ENCODE peak calls at places on chromosomes 1 and 21, in seven cellular contexts. One of them, this sample, is unnamed.

GRCh38 chr1:6948416-6948815 is 163.2 kb downstream of the CAMTA1 start:
- DNase-seq in ovary: no peak
- DNase-seq in heart left ventricle: no peak
- DNase-seq in gastrocnemius medialis: no peak
- DNase-seq in esophagus squamous epithelium: no peak
- DNase-seq in thyroid gland: no peak
- DNase-seq in prostate gland: no peak
- DNase-seq in this sample: no peak

GRCh38 chr1:53621144-53621543 is 117.8 kb downstream of the GLIS1 start:
- DNase-seq in ovary: no peak
- DNase-seq in heart left ventricle: no peak
- DNase-seq in gastrocnemius medialis: no peak
- DNase-seq in esophagus squamous epithelium: no peak
- DNase-seq in thyroid gland: no peak
- DNase-seq in prostate gland: no peak
- DNase-seq in this sample: peak; percentile 9

GRCh38 chr1:226810681-226811080 is 59.7 kb upstream of the PSEN2 start:
- DNase-seq in ovary: no peak
- DNase-seq in heart left ventricle: no peak
- DNase-seq in gastrocnemius medialis: no peak
- DNase-seq in esophagus squamous epithelium: no peak
- DNase-seq in thyroid gland: no peak
- DNase-seq in prostate gland: no peak
- DNase-seq in this sample: no peak

GRCh38 chr1:156920233-156921052 is at the start of gene LRRC71:
- DNase-seq in ovary: peak; percentile 72
- DNase-seq in heart left ventricle: peak; percentile 85
- DNase-seq in gastrocnemius medialis: peak; percentile 20
- DNase-seq in esophagus squamous epithelium: no peak
- DNase-seq in thyroid gland: peak; percentile 85
- DNase-seq in prostate gland: peak; percentile 50
- DNase-seq in this sample: peak; percentile 78

GRCh38 chr1:221947731-221948130 is 205.8 kb upstream of the DUSP10 start:
- DNase-seq in ovary: no peak
- DNase-seq in heart left ventricle: no peak
- DNase-seq in gastrocnemius medialis: no peak
- DNase-seq in esophagus squamous epithelium: no peak
- DNase-seq in thyroid gland: no peak
- DNase-seq in prostate gland: no peak
- DNase-seq in this sample: no peak

GRCh38 chr1:217052196-217052595 is 329.0 kb upstream of the ESRRG start:
- DNase-seq in ovary: no peak
- DNase-seq in heart left ventricle: no peak
- DNase-seq in gastrocnemius medialis: no peak
- DNase-seq in esophagus squamous epithelium: no peak
- DNase-seq in thyroid gland: no peak
- DNase-seq in prostate gland: no peak
- DNase-seq in this sample: no peak

GRCh38 chr1:232991238-232991637 is 40.8 kb downstream of the NTPCR start:
- DNase-seq in ovary: no peak
- DNase-seq in heart left ventricle: no peak
- DNase-seq in gastrocnemius medialis: no peak
- DNase-seq in esophagus squamous epithelium: no peak
- DNase-seq in thyroid gland: no peak
- DNase-seq in prostate gland: no peak
- DNase-seq in this sample: no peak

GRCh38 chr21:44263221-44263671 is 1.5 kb upstream of the DNMT3L start:
- DNase-seq in ovary: no peak
- DNase-seq in heart left ventricle: no peak
- DNase-seq in gastrocnemius medialis: no peak
- DNase-seq in esophagus squamous epithelium: no peak
- DNase-seq in thyroid gland: no peak
- DNase-seq in prostate gland: no peak
- DNase-seq in this sample: no peak

GRCh38 chr1:62720946-62721554 is 32.9 kb upstream of the DOCK7 start:
- DNase-seq in ovary: no peak
- DNase-seq in heart left ventricle: no peak
- DNase-seq in gastrocnemius medialis: no peak
- DNase-seq in esophagus squamous epithelium: no peak
- DNase-seq in thyroid gland: no peak
- DNase-seq in prostate gland: peak; percentile 17
- DNase-seq in this sample: no peak

GRCh38 chr1:87147851-87148250 is 180.8 kb upstream of the LMO4 start:
- DNase-seq in ovary: no peak
- DNase-seq in heart left ventricle: no peak
- DNase-seq in gastrocnemius medialis: no peak
- DNase-seq in esophagus squamous epithelium: no peak
- DNase-seq in thyroid gland: no peak
- DNase-seq in prostate gland: no peak
- DNase-seq in this sample: no peak

GRCh38 chr1:117173711-117174110 is 37.0 kb downstream of the VTCN1 start:
- DNase-seq in ovary: no peak
- DNase-seq in heart left ventricle: no peak
- DNase-seq in gastrocnemius medialis: no peak
- DNase-seq in esophagus squamous epithelium: no peak
- DNase-seq in thyroid gland: no peak
- DNase-seq in prostate gland: no peak
- DNase-seq in this sample: no peak

GRCh38 chr1:240337795-240338194 is 246.1 kb downstream of the FMN2 start:
- DNase-seq in ovary: no peak
- DNase-seq in heart left ventricle: no peak
- DNase-seq in gastrocnemius medialis: no peak
- DNase-seq in esophagus squamous epithelium: no peak
- DNase-seq in thyroid gland: peak; percentile 43
- DNase-seq in prostate gland: no peak
- DNase-seq in this sample: no peak

GRCh38 chr1:160711528-160712311 is at the start of gene CD48:
- DNase-seq in ovary: no peak
- DNase-seq in heart left ventricle: no peak
- DNase-seq in gastrocnemius medialis: no peak
- DNase-seq in esophagus squamous epithelium: no peak
- DNase-seq in thyroid gland: no peak
- DNase-seq in prostate gland: no peak
- DNase-seq in this sample: no peak

GRCh38 chr1:172637522-172637921 is 21.4 kb upstream of the FASLG start:
- DNase-seq in ovary: no peak
- DNase-seq in heart left ventricle: no peak
- DNase-seq in gastrocnemius medialis: no peak
- DNase-seq in esophagus squamous epithelium: no peak
- DNase-seq in thyroid gland: no peak
- DNase-seq in prostate gland: no peak
- DNase-seq in this sample: no peak

GRCh38 chr1:83901547-83902155 is 97.3 kb downstream of the TTLL7 start:
- DNase-seq in ovary: no peak
- DNase-seq in heart left ventricle: no peak
- DNase-seq in gastrocnemius medialis: no peak
- DNase-seq in esophagus squamous epithelium: no peak
- DNase-seq in thyroid gland: no peak
- DNase-seq in prostate gland: peak; percentile 55
- DNase-seq in this sample: peak; percentile 54

GRCh38 chr1:93033029-93033428 is 46.1 kb upstream of the MTF2 start:
- DNase-seq in ovary: no peak
- DNase-seq in heart left ventricle: no peak
- DNase-seq in gastrocnemius medialis: no peak
- DNase-seq in esophagus squamous epithelium: no peak
- DNase-seq in thyroid gland: no peak
- DNase-seq in prostate gland: no peak
- DNase-seq in this sample: no peak

GRCh38 chr1:161192476-161193465 is 6.1 kb downstream of the ADAMTS4 start:
- DNase-seq in ovary: peak; percentile 79
- DNase-seq in heart left ventricle: peak; percentile 66
- DNase-seq in gastrocnemius medialis: no peak
- DNase-seq in esophagus squamous epithelium: no peak
- DNase-seq in thyroid gland: peak; percentile 55
- DNase-seq in prostate gland: peak; percentile 56
- DNase-seq in this sample: peak; percentile 72

GRCh38 chr21:44438531-44439210 is 16.6 kb upstream of the LRRC3 start:
- DNase-seq in ovary: no peak
- DNase-seq in heart left ventricle: peak; percentile 77
- DNase-seq in gastrocnemius medialis: no peak
- DNase-seq in esophagus squamous epithelium: no peak
- DNase-seq in thyroid gland: peak; percentile 46
- DNase-seq in prostate gland: no peak
- DNase-seq in this sample: peak; percentile 81

GRCh38 chr1:53945433-53946251 is at the start of gene IFT25:
- DNase-seq in ovary: peak; percentile 98
- DNase-seq in heart left ventricle: peak; percentile 95
- DNase-seq in gastrocnemius medialis: peak; percentile 91
- DNase-seq in esophagus squamous epithelium: peak; percentile 87
- DNase-seq in thyroid gland: peak; percentile 97
- DNase-seq in prostate gland: peak; percentile 97
- DNase-seq in this sample: peak; percentile 99

GRCh38 chr1:67811816-67812215 is 21.5 kb downstream of the GNG12 start:
- DNase-seq in ovary: no peak
- DNase-seq in heart left ventricle: no peak
- DNase-seq in gastrocnemius medialis: no peak
- DNase-seq in esophagus squamous epithelium: no peak
- DNase-seq in thyroid gland: no peak
- DNase-seq in prostate gland: no peak
- DNase-seq in this sample: no peak

GRCh38 chr1:55337801-55338447 is 122.8 kb upstream of the USP24 start:
- DNase-seq in ovary: no peak
- DNase-seq in heart left ventricle: no peak
- DNase-seq in gastrocnemius medialis: no peak
- DNase-seq in esophagus squamous epithelium: no peak
- DNase-seq in thyroid gland: no peak
- DNase-seq in prostate gland: no peak
- DNase-seq in this sample: no peak

GRCh38 chr1:207404849-207405525 is 49.1 kb upstream of the CR2 start:
- DNase-seq in ovary: no peak
- DNase-seq in heart left ventricle: no peak
- DNase-seq in gastrocnemius medialis: no peak
- DNase-seq in esophagus squamous epithelium: no peak
- DNase-seq in thyroid gland: no peak
- DNase-seq in prostate gland: no peak
- DNase-seq in this sample: no peak

GRCh38 chr1:110339427-110340206 is 440 bp downstream of the RBM15 start:
- DNase-seq in ovary: no peak
- DNase-seq in heart left ventricle: peak; percentile 45
- DNase-seq in gastrocnemius medialis: peak; percentile 38
- DNase-seq in esophagus squamous epithelium: no peak
- DNase-seq in thyroid gland: peak; percentile 52
- DNase-seq in prostate gland: peak; percentile 46
- DNase-seq in this sample: peak; percentile 51
- TF ChIP-seq POLR2A in ovary: peak; percentile 85
- TF ChIP-seq POLR2A in heart left ventricle: peak; percentile 68
- TF ChIP-seq POLR2A in gastrocnemius medialis: peak; percentile 95
- TF ChIP-seq POLR2A in esophagus squamous epithelium: no peak
- TF ChIP-seq POLR2A in thyroid gland: peak; percentile 52
- TF ChIP-seq POLR2A in prostate gland: peak; percentile 73
- TF ChIP-seq POLR2A in this sample: no peak

GRCh38 chr1:180166436-180166800 is 11.7 kb downstream of the QSOX1 start:
- DNase-seq in ovary: no peak
- DNase-seq in heart left ventricle: no peak
- DNase-seq in gastrocnemius medialis: no peak
- DNase-seq in esophagus squamous epithelium: no peak
- DNase-seq in thyroid gland: no peak
- DNase-seq in prostate gland: no peak
- DNase-seq in this sample: no peak
- H3K4me1 ChIP-seq in ovary: peaks cover 21% of the 10 kb centered on the region
- H3K4me1 ChIP-seq in heart left ventricle: peaks cover 38% of the 10 kb centered on the region
- H3K4me1 ChIP-seq in gastrocnemius medialis: peaks cover 51% of the 10 kb centered on the region
- H3K4me1 ChIP-seq in esophagus squamous epithelium: peaks cover 39% of the 10 kb centered on the region
- H3K4me1 ChIP-seq in thyroid gland: no peaks in the 10 kb centered on the region
- H3K4me1 ChIP-seq in prostate gland: no peaks in the 10 kb centered on the region
- H3K4me1 ChIP-seq in this sample: peaks cover 91% of the 10 kb centered on the region

DNA sequence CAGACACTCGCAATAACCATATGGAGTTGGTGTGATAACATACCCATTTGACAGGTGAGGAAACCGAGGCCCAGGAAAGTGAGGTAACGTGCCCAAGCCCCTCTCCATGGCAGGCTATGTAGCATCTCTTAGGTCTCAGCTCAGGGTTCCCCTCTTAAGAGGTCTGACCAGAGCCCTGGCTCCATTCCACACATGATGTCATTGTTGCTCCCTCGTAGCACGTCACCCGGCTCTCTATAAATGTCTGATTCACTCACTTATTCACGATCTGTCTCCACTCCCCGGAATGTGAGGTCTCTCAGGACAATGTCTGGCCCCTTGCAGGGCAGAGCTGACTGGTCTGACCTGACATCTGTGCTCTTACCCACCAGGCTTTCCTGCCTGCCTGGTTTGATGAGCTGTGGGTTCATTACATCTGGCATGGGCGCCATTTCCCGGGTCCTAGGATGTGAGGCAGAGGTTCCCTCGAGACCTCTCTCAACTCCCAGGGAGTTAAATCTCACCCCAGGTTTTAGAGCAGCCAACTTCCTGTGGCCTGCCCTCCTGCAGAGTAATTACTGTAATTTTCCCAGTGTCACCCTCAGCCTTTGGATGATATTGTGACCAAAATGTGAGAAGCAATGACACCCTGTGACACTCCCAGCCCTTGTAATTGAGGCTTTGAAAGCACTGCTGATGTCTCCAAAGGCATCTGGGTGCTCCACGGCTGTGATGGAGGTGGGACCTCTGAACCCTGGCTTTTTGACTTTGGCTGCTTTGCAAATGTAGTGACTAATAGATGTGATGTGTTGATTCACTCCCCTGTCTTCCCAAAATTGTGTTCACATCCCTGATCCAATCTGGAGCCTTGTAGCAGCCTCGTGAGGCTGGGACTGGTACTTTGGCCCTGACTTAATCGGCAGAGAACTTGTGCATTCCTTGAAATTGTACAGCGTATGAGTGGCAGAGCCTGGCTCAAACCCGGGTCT is 10.6 kb downstream of the ACTL8 start:
- DNase-seq in ovary: no peak
- DNase-seq in heart left ventricle: no peak
- DNase-seq in gastrocnemius medialis: no peak
- DNase-seq in esophagus squamous epithelium: no peak
- DNase-seq in thyroid gland: no peak
- DNase-seq in prostate gland: no peak
- DNase-seq in this sample: no peak
- TF ChIP-seq POLR2A in ovary: no peak
- TF ChIP-seq POLR2A in heart left ventricle: no peak
- TF ChIP-seq POLR2A in gastrocnemius medialis: no peak
- TF ChIP-seq POLR2A in esophagus squamous epithelium: no peak
- TF ChIP-seq POLR2A in thyroid gland: no peak
- TF ChIP-seq POLR2A in prostate gland: no peak
- TF ChIP-seq POLR2A in this sample: no peak

GRCh38 chr1:57089855-57090254 is 124.0 kb upstream of the C8B start:
- DNase-seq in ovary: no peak
- DNase-seq in heart left ventricle: no peak
- DNase-seq in gastrocnemius medialis: no peak
- DNase-seq in esophagus squamous epithelium: no peak
- DNase-seq in thyroid gland: no peak
- DNase-seq in prostate gland: no peak
- DNase-seq in this sample: no peak

GRCh38 chr1:57082711-57083439 is 117.1 kb upstream of the C8B start:
- DNase-seq in ovary: no peak
- DNase-seq in heart left ventricle: no peak
- DNase-seq in gastrocnemius medialis: no peak
- DNase-seq in esophagus squamous epithelium: no peak
- DNase-seq in thyroid gland: no peak
- DNase-seq in prostate gland: no peak
- DNase-seq in this sample: no peak

GRCh38 chr1:57088689-57089088 is 122.9 kb upstream of the C8B start:
- DNase-seq in ovary: no peak
- DNase-seq in heart left ventricle: no peak
- DNase-seq in gastrocnemius medialis: no peak
- DNase-seq in esophagus squamous epithelium: no peak
- DNase-seq in thyroid gland: no peak
- DNase-seq in prostate gland: no peak
- DNase-seq in this sample: no peak

GRCh38 chr1:57089221-57089620 is 123.4 kb upstream of the C8B start:
- DNase-seq in ovary: no peak
- DNase-seq in heart left ventricle: no peak
- DNase-seq in gastrocnemius medialis: no peak
- DNase-seq in esophagus squamous epithelium: no peak
- DNase-seq in thyroid gland: no peak
- DNase-seq in prostate gland: no peak
- DNase-seq in this sample: no peak

GRCh38 chr1:57086141-57086540 is 120.3 kb upstream of the C8B start:
- DNase-seq in ovary: no peak
- DNase-seq in heart left ventricle: no peak
- DNase-seq in gastrocnemius medialis: no peak
- DNase-seq in esophagus squamous epithelium: no peak
- DNase-seq in thyroid gland: no peak
- DNase-seq in prostate gland: no peak
- DNase-seq in this sample: no peak
- H3K4me1 ChIP-seq in ovary: peaks cover 12% of the 10 kb centered on the region
- H3K4me1 ChIP-seq in heart left ventricle: peaks cover 15% of the 10 kb centered on the region
- H3K4me1 ChIP-seq in gastrocnemius medialis: peaks cover 5% of the 10 kb centered on the region
- H3K4me1 ChIP-seq in esophagus squamous epithelium: no peaks in the 10 kb centered on the region
- H3K4me1 ChIP-seq in thyroid gland: no peaks in the 10 kb centered on the region
- H3K4me1 ChIP-seq in prostate gland: no peaks in the 10 kb centered on the region
- H3K4me1 ChIP-seq in this sample: no peaks in the 10 kb centered on the region

This sample was measured in stomach.